ENCODE peak calls at places on chromosome 22, in five cellular contexts. One of them, this sample, is unnamed.

GRCh38 chr22:43923631-43924548 is at the start of gene PNPLA3:
- DNase-seq in transverse colon: peak
- DNase-seq in A549: peak
- DNase-seq in GM12878: no peak
- DNase-seq in endothelial cell of umbilical vein: peak
- DNase-seq in this sample: peak

GRCh38 chr22:20494978-20495860 is at the start of gene KLHL22:
- DNase-seq in transverse colon: peak
- DNase-seq in A549: no peak
- DNase-seq in GM12878: no peak
- DNase-seq in endothelial cell of umbilical vein: peak
- DNase-seq in this sample: peak

GRCh38 chr22:26418620-26419019 is 10.4 kb upstream of the ASPHD2 start:
- DNase-seq in transverse colon: no peak
- DNase-seq in A549: no peak
- DNase-seq in GM12878: no peak
- DNase-seq in endothelial cell of umbilical vein: no peak
- DNase-seq in this sample: no peak

GRCh38 chr22:27416553-27417427 is 384.8 kb downstream of the MN1 start:
- DNase-seq in transverse colon: no peak
- DNase-seq in A549: peak
- DNase-seq in GM12878: no peak
- DNase-seq in endothelial cell of umbilical vein: peak
- DNase-seq in this sample: no peak

GRCh38 chr22:27197071-27197470 is 539.7 kb downstream of the MIAT start:
- DNase-seq in transverse colon: no peak
- DNase-seq in A549: no peak
- DNase-seq in GM12878: no peak
- DNase-seq in endothelial cell of umbilical vein: no peak
- DNase-seq in this sample: no peak

GRCh38 chr22:50271519-50271970 is 1.4 kb upstream of the MAPK11 start:
- DNase-seq in transverse colon: peak
- DNase-seq in A549: peak
- DNase-seq in GM12878: no peak
- DNase-seq in endothelial cell of umbilical vein: peak
- DNase-seq in this sample: peak

GRCh38 chr22:29219881-29220670 is 14.4 kb downstream of the EMID1 start:
- DNase-seq in transverse colon: no peak
- DNase-seq in A549: no peak
- DNase-seq in GM12878: no peak
- DNase-seq in endothelial cell of umbilical vein: no peak
- DNase-seq in this sample: no peak

GRCh38 chr22:49326558-49326957 is 501.1 kb downstream of the BRD1 start:
- DNase-seq in transverse colon: no peak
- DNase-seq in A549: no peak
- DNase-seq in GM12878: no peak
- DNase-seq in endothelial cell of umbilical vein: no peak
- DNase-seq in this sample: no peak

DNA sequence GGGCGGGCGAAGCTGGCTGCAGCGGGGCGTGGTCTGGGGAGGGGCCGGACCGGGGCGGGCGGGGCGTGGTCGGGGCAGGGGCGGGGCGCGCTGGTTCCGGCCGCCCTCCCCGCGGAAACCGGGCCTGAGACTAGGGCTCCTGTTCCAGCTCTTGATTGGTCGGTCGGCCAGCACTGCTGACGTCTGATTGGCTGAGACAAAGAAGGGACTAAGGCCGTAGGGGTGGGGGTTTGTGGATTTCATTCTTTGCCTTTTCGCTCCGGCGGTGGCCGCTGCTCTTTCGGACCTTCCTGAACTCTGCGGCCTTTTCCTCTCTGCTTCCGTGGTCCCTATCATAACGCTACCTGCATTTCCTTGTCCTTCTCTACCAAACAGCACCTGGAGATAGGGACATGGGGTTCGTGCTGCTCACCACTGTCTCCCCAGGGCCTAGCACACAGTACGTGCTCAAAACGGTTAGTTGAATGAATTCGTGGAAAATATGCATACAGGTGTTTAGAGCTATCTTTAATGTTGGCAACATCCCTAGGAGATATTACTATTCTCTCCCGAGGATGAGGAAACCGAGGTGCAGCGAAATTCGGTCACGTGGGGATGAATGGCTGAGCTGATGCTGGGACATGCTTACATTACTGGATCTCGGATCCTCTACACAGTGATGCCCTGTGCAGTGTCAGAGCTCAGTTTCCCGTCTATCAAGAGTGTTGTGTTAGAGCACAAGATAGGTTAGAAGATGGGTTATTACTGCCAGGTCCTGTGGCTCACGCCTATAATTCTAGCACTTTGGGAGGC is 62.8 kb downstream of the NFAM1 start:
- DNase-seq in transverse colon: peak
- DNase-seq in A549: peak
- DNase-seq in GM12878: peak
- DNase-seq in endothelial cell of umbilical vein: peak
- DNase-seq in this sample: peak
- TF ChIP-seq POLR2A in transverse colon: no peak
- TF ChIP-seq POLR2A in A549: peak
- TF ChIP-seq POLR2A in GM12878: peak
- TF ChIP-seq POLR2A in endothelial cell of umbilical vein: no peak
- TF ChIP-seq POLR2A in this sample: peak

GRCh38 chr22:31122532-31123291 is at the start of gene INPP5J:
- DNase-seq in transverse colon: peak
- DNase-seq in A549: peak
- DNase-seq in GM12878: no peak
- DNase-seq in endothelial cell of umbilical vein: no peak
- DNase-seq in this sample: no peak
- TF ChIP-seq POLR2A in transverse colon: peak
- TF ChIP-seq POLR2A in A549: peak
- TF ChIP-seq POLR2A in GM12878: no peak
- TF ChIP-seq POLR2A in endothelial cell of umbilical vein: no peak
- TF ChIP-seq POLR2A in this sample: no peak

DNA sequence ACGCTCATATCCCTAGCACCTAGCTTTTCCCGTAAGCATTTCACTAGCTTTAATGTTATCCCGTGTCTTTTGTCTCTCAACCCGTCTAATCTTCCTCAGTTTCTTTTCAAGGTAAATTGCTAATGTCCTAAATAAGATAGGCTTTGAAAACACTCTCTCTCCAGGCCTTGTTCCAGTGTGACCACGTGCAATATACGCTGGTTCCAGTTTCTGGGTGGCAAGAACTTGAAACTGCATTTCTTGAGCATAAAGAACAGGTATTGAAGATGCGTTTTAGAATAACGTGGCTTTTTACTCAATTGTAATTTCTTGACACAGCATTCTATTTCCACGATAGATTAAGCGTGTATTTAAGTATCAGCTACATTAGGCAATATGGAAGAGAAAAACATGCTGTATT is 1.1 kb downstream of the CDC45 start:
- DNase-seq in transverse colon: no peak
- DNase-seq in A549: no peak
- DNase-seq in GM12878: no peak
- DNase-seq in endothelial cell of umbilical vein: no peak
- DNase-seq in this sample: peak
- TF ChIP-seq POLR2A in transverse colon: no peak
- TF ChIP-seq POLR2A in A549: no peak
- TF ChIP-seq POLR2A in GM12878: no peak
- TF ChIP-seq POLR2A in endothelial cell of umbilical vein: no peak
- TF ChIP-seq POLR2A in this sample: no peak

GRCh38 chr22:37659897-37660708 is 1.6 kb downstream of the PDXP start:
- DNase-seq in transverse colon: peak
- DNase-seq in A549: no peak
- DNase-seq in GM12878: no peak
- DNase-seq in endothelial cell of umbilical vein: no peak
- DNase-seq in this sample: peak

GRCh38 chr22:37659066-37659896 is 758 bp downstream of the PDXP start:
- DNase-seq in transverse colon: peak
- DNase-seq in A549: no peak
- DNase-seq in GM12878: no peak
- DNase-seq in endothelial cell of umbilical vein: no peak
- DNase-seq in this sample: peak

GRCh38 chr22:37660709-37661045 is 2.2 kb downstream of the PDXP start:
- DNase-seq in transverse colon: no peak
- DNase-seq in A549: no peak
- DNase-seq in GM12878: no peak
- DNase-seq in endothelial cell of umbilical vein: no peak
- DNase-seq in this sample: no peak

GRCh38 chr22:37657590-37658132 is 862 bp upstream of the PDXP start:
- DNase-seq in transverse colon: no peak
- DNase-seq in A549: no peak
- DNase-seq in GM12878: no peak
- DNase-seq in endothelial cell of umbilical vein: no peak
- DNase-seq in this sample: peak

GRCh38 chr22:37658133-37659065 is at the start of gene PDXP:
- DNase-seq in transverse colon: peak
- DNase-seq in A549: peak
- DNase-seq in GM12878: peak
- DNase-seq in endothelial cell of umbilical vein: peak
- DNase-seq in this sample: peak
- TF ChIP-seq POLR2A in transverse colon: no peak
- TF ChIP-seq POLR2A in A549: peak
- TF ChIP-seq POLR2A in GM12878: peak
- TF ChIP-seq POLR2A in endothelial cell of umbilical vein: peak
- TF ChIP-seq POLR2A in this sample: peak

GRCh38 chr22:47618180-47618579 is 855.7 kb downstream of the TBC1D22A start:
- DNase-seq in transverse colon: no peak
- DNase-seq in A549: no peak
- DNase-seq in GM12878: no peak
- DNase-seq in endothelial cell of umbilical vein: no peak
- DNase-seq in this sample: no peak

GRCh38 chr22:47617186-47617585 is 854.7 kb downstream of the TBC1D22A start:
- DNase-seq in transverse colon: no peak
- DNase-seq in A549: no peak
- DNase-seq in GM12878: no peak
- DNase-seq in endothelial cell of umbilical vein: no peak
- DNase-seq in this sample: no peak

GRCh38 chr22:47618611-47619010 is 856.2 kb downstream of the TBC1D22A start:
- DNase-seq in transverse colon: no peak
- DNase-seq in A549: no peak
- DNase-seq in GM12878: no peak
- DNase-seq in endothelial cell of umbilical vein: no peak
- DNase-seq in this sample: no peak

GRCh38 chr22:47615051-47615450 is 852.6 kb downstream of the TBC1D22A start:
- DNase-seq in transverse colon: no peak
- DNase-seq in A549: no peak
- DNase-seq in GM12878: no peak
- DNase-seq in endothelial cell of umbilical vein: no peak
- DNase-seq in this sample: no peak

GRCh38 chr22:47616396-47617020 is 854.1 kb downstream of the TBC1D22A start:
- DNase-seq in transverse colon: no peak
- DNase-seq in A549: no peak
- DNase-seq in GM12878: no peak
- DNase-seq in endothelial cell of umbilical vein: no peak
- DNase-seq in this sample: no peak
- TF ChIP-seq POLR2A in transverse colon: no peak
- TF ChIP-seq POLR2A in A549: no peak
- TF ChIP-seq POLR2A in GM12878: no peak
- TF ChIP-seq POLR2A in endothelial cell of umbilical vein: no peak
- TF ChIP-seq POLR2A in this sample: no peak

GRCh38 chr22:41222846-41223507 is 17.8 kb downstream of the CHADL start:
- DNase-seq in transverse colon: no peak
- DNase-seq in A549: no peak
- DNase-seq in GM12878: no peak
- DNase-seq in endothelial cell of umbilical vein: no peak
- DNase-seq in this sample: no peak

GRCh38 chr22:41215409-41215808 is 10.3 kb downstream of the L3MBTL2 start:
- DNase-seq in transverse colon: no peak
- DNase-seq in A549: no peak
- DNase-seq in GM12878: no peak
- DNase-seq in endothelial cell of umbilical vein: no peak
- DNase-seq in this sample: no peak

GRCh38 chr22:41215926-41216325 is 10.8 kb downstream of the L3MBTL2 start:
- DNase-seq in transverse colon: no peak
- DNase-seq in A549: no peak
- DNase-seq in GM12878: no peak
- DNase-seq in endothelial cell of umbilical vein: no peak
- DNase-seq in this sample: no peak

GRCh38 chr22:41216984-41217383 is 11.9 kb downstream of the L3MBTL2 start:
- DNase-seq in transverse colon: no peak
- DNase-seq in A549: no peak
- DNase-seq in GM12878: no peak
- DNase-seq in endothelial cell of umbilical vein: no peak
- DNase-seq in this sample: no peak

GRCh38 chr22:41217553-41218157 is 12.5 kb downstream of the L3MBTL2 start:
- DNase-seq in transverse colon: peak
- DNase-seq in A549: no peak
- DNase-seq in GM12878: no peak
- DNase-seq in endothelial cell of umbilical vein: peak
- DNase-seq in this sample: peak
- TF ChIP-seq POLR2A in transverse colon: peak
- TF ChIP-seq POLR2A in A549: no peak
- TF ChIP-seq POLR2A in GM12878: no peak
- TF ChIP-seq POLR2A in endothelial cell of umbilical vein: no peak
- TF ChIP-seq POLR2A in this sample: no peak

DNA sequence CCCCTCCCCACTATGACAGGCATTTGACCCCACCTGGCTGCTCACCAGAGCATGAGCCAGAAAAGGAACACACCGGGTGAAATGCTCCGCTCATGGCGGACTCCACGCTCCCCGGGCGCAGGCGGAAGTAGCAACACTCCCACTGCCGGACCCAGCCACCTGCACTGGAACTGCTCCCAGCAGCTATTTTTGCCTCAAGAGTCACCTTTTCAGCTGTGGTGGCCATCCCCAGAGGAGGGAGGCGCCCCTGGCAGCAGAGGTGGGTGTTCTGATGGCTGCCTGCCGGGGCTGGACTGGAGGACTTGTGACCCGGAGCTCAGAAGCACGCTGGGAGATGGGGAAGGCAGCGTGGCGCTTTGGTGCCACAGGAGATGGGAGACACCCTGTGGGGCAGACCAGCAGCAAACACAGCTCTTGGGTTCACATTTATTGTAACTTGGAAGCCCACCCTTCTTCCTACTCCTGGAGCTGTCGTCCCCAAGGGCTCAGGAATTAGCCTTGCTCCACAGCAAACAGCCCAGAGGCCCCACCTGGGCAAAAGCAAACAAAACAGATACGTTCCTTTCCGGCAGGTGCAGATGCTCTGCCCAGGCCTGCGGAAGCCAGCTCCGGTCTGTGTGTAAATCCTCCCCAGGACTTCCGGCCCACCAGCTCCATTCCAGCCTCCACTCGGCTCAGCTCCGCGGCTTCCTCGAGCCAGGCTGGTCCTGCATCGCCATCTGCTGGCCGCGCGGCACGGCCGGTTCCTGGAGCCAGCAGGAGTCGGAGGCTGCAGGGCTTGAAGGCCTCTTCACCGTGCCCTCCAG is 3.7 kb downstream of the RPS19BP1 start:
- DNase-seq in transverse colon: peak
- DNase-seq in A549: peak
- DNase-seq in GM12878: peak
- DNase-seq in endothelial cell of umbilical vein: peak
- DNase-seq in this sample: peak
- TF ChIP-seq POLR2A in transverse colon: no peak
- TF ChIP-seq POLR2A in A549: no peak
- TF ChIP-seq POLR2A in GM12878: peak
- TF ChIP-seq POLR2A in endothelial cell of umbilical vein: peak
- TF ChIP-seq POLR2A in this sample: no peak